ENCODE peak calls at places on chromosomes 11 and 22, in five cellular contexts. One of them, this sample, is unnamed.
A peak's percentile ranks its signal among the peaks of the same experiment; 100 is the strongest.

GRCh38 chr22:37517826-37518450 is 1.3 kb downstream of the CARD10 start:
- DNase-seq in skeletal muscle cell: no peak
- DNase-seq in kidney: peak; percentile 42
- DNase-seq in right lobe of liver: no peak
- DNase-seq in activated naive CD8-positive, alpha-beta T cell treated with anti-CD3 and anti-CD28 coated beads, Interleukin-2, amount 50 U/mL, for 24 hours: no peak
- DNase-seq in this sample: no peak

GRCh38 chr11:73257342-73258103 is 14.6 kb upstream of the P2RY6 start:
- DNase-seq in activated naive CD8-positive, alpha-beta T cell treated with anti-CD3 and anti-CD28 coated beads, Interleukin-2, amount 50 U/mL, for 24 hours: no peak
- DNase-seq in kidney: peak; percentile 95
- DNase-seq in right lobe of liver: peak; percentile 47
- DNase-seq in skeletal muscle cell: peak; percentile 73
- DNase-seq in this sample: no peak

GRCh38 chr11:128564642-128565245 is 22.6 kb downstream of the ETS1 start:
- DNase-seq in right lobe of liver: no peak
- DNase-seq in kidney: no peak
- DNase-seq in skeletal muscle cell: no peak
- DNase-seq in activated naive CD8-positive, alpha-beta T cell treated with anti-CD3 and anti-CD28 coated beads, Interleukin-2, amount 50 U/mL, for 24 hours: no peak
- DNase-seq in this sample: no peak

GRCh38 chr22:20967697-20968201 is 694 bp downstream of the AIFM3 start:
- DNase-seq in kidney: no peak
- DNase-seq in skeletal muscle cell: no peak
- DNase-seq in right lobe of liver: no peak
- DNase-seq in activated naive CD8-positive, alpha-beta T cell treated with anti-CD3 and anti-CD28 coated beads, Interleukin-2, amount 50 U/mL, for 24 hours: no peak
- DNase-seq in this sample: no peak

GRCh38 chr22:20009582-20010306 is 6.9 kb downstream of the ARVCF start:
- DNase-seq in skeletal muscle cell: no peak
- DNase-seq in activated naive CD8-positive, alpha-beta T cell treated with anti-CD3 and anti-CD28 coated beads, Interleukin-2, amount 50 U/mL, for 24 hours: no peak
- DNase-seq in kidney: peak; percentile 39
- DNase-seq in right lobe of liver: no peak
- DNase-seq in this sample: no peak

GRCh38 chr22:38696606-38697005 is 4.1 kb downstream of the JOSD1 start:
- DNase-seq in right lobe of liver: no peak
- DNase-seq in activated naive CD8-positive, alpha-beta T cell treated with anti-CD3 and anti-CD28 coated beads, Interleukin-2, amount 50 U/mL, for 24 hours: peak; percentile 38
- DNase-seq in kidney: no peak
- DNase-seq in skeletal muscle cell: no peak
- DNase-seq in this sample: no peak

GRCh38 chr22:49753961-49754673 is 73.6 kb downstream of the BRD1 start:
- DNase-seq in right lobe of liver: no peak
- DNase-seq in skeletal muscle cell: no peak
- DNase-seq in kidney: no peak
- DNase-seq in activated naive CD8-positive, alpha-beta T cell treated with anti-CD3 and anti-CD28 coated beads, Interleukin-2, amount 50 U/mL, for 24 hours: no peak
- DNase-seq in this sample: peak; percentile 73

GRCh38 chr11:67275606-67276409 is 9.5 kb downstream of the GRK2 start:
- DNase-seq in kidney: peak; percentile 76
- DNase-seq in skeletal muscle cell: no peak
- DNase-seq in right lobe of liver: peak; percentile 46
- DNase-seq in activated naive CD8-positive, alpha-beta T cell treated with anti-CD3 and anti-CD28 coated beads, Interleukin-2, amount 50 U/mL, for 24 hours: no peak
- DNase-seq in this sample: no peak

GRCh38 chr11:8812438-8812837 is 98.6 kb upstream of the AKIP1 start:
- DNase-seq in kidney: peak; percentile 91
- DNase-seq in right lobe of liver: peak; percentile 73
- DNase-seq in skeletal muscle cell: no peak
- DNase-seq in activated naive CD8-positive, alpha-beta T cell treated with anti-CD3 and anti-CD28 coated beads, Interleukin-2, amount 50 U/mL, for 24 hours: no peak
- DNase-seq in this sample: no peak

GRCh38 chr11:2794947-2795346 is 90.6 kb downstream of the CDKN1C start:
- DNase-seq in skeletal muscle cell: no peak
- DNase-seq in activated naive CD8-positive, alpha-beta T cell treated with anti-CD3 and anti-CD28 coated beads, Interleukin-2, amount 50 U/mL, for 24 hours: no peak
- DNase-seq in right lobe of liver: peak; percentile 44
- DNase-seq in kidney: peak; percentile 50
- DNase-seq in this sample: no peak

GRCh38 chr11:57444362-57445074 is 15.8 kb upstream of the RTN4RL2 start:
- DNase-seq in skeletal muscle cell: no peak
- DNase-seq in right lobe of liver: no peak
- DNase-seq in kidney: no peak
- DNase-seq in activated naive CD8-positive, alpha-beta T cell treated with anti-CD3 and anti-CD28 coated beads, Interleukin-2, amount 50 U/mL, for 24 hours: no peak
- DNase-seq in this sample: no peak

GRCh38 chr22:19822301-19823117 is 32.2 kb downstream of the GNB1L start:
- DNase-seq in activated naive CD8-positive, alpha-beta T cell treated with anti-CD3 and anti-CD28 coated beads, Interleukin-2, amount 50 U/mL, for 24 hours: no peak
- DNase-seq in skeletal muscle cell: no peak
- DNase-seq in right lobe of liver: peak; percentile 87
- DNase-seq in kidney: no peak
- DNase-seq in this sample: no peak

GRCh38 chr11:27485930-27486773 is 13.6 kb upstream of the LGR4 start:
- DNase-seq in right lobe of liver: no peak
- DNase-seq in activated naive CD8-positive, alpha-beta T cell treated with anti-CD3 and anti-CD28 coated beads, Interleukin-2, amount 50 U/mL, for 24 hours: peak; percentile 22
- DNase-seq in skeletal muscle cell: no peak
- DNase-seq in kidney: no peak
- DNase-seq in this sample: peak; percentile 59

GRCh38 chr22:20093437-20093836 is 13.4 kb downstream of the DGCR8 start:
- DNase-seq in kidney: peak; percentile 26
- DNase-seq in skeletal muscle cell: no peak
- DNase-seq in activated naive CD8-positive, alpha-beta T cell treated with anti-CD3 and anti-CD28 coated beads, Interleukin-2, amount 50 U/mL, for 24 hours: no peak
- DNase-seq in right lobe of liver: peak; percentile 97
- DNase-seq in this sample: no peak

GRCh38 chr11:6817668-6818067 is 18.2 kb upstream of the OR6A2 start:
- DNase-seq in kidney: no peak
- DNase-seq in right lobe of liver: no peak
- DNase-seq in skeletal muscle cell: no peak
- DNase-seq in activated naive CD8-positive, alpha-beta T cell treated with anti-CD3 and anti-CD28 coated beads, Interleukin-2, amount 50 U/mL, for 24 hours: no peak
- DNase-seq in this sample: no peak

GRCh38 chr22:32850591-32851517 is 49.3 kb downstream of the TIMP3 start:
- DNase-seq in right lobe of liver: peak; percentile 82
- DNase-seq in activated naive CD8-positive, alpha-beta T cell treated with anti-CD3 and anti-CD28 coated beads, Interleukin-2, amount 50 U/mL, for 24 hours: no peak
- DNase-seq in kidney: no peak
- DNase-seq in skeletal muscle cell: no peak
- DNase-seq in this sample: no peak

GRCh38 chr11:92750794-92751193 is 218.7 kb upstream of the MTNR1B start:
- DNase-seq in kidney: no peak
- DNase-seq in activated naive CD8-positive, alpha-beta T cell treated with anti-CD3 and anti-CD28 coated beads, Interleukin-2, amount 50 U/mL, for 24 hours: no peak
- DNase-seq in right lobe of liver: no peak
- DNase-seq in skeletal muscle cell: no peak
- DNase-seq in this sample: no peak

GRCh38 chr22:43274595-43275240 is 68.5 kb downstream of the SCUBE1 start:
- DNase-seq in skeletal muscle cell: no peak
- DNase-seq in activated naive CD8-positive, alpha-beta T cell treated with anti-CD3 and anti-CD28 coated beads, Interleukin-2, amount 50 U/mL, for 24 hours: no peak
- DNase-seq in right lobe of liver: no peak
- DNase-seq in kidney: no peak
- DNase-seq in this sample: no peak

GRCh38 chr11:2763939-2764338 is 64.1 kb upstream of the KCNQ1OT1 start:
- DNase-seq in activated naive CD8-positive, alpha-beta T cell treated with anti-CD3 and anti-CD28 coated beads, Interleukin-2, amount 50 U/mL, for 24 hours: no peak
- DNase-seq in skeletal muscle cell: no peak
- DNase-seq in kidney: no peak
- DNase-seq in right lobe of liver: no peak
- DNase-seq in this sample: no peak

GRCh38 chr11:113874920-113875413 is 405 bp downstream of the USP28 start:
- DNase-seq in skeletal muscle cell: no peak
- DNase-seq in kidney: no peak
- DNase-seq in activated naive CD8-positive, alpha-beta T cell treated with anti-CD3 and anti-CD28 coated beads, Interleukin-2, amount 50 U/mL, for 24 hours: peak; percentile 60
- DNase-seq in right lobe of liver: no peak
- DNase-seq in this sample: no peak

GRCh38 chr11:63564056-63564784 is 1.0 kb upstream of the PLAAT2 start:
- DNase-seq in skeletal muscle cell: no peak
- DNase-seq in kidney: peak; percentile 90
- DNase-seq in right lobe of liver: no peak
- DNase-seq in activated naive CD8-positive, alpha-beta T cell treated with anti-CD3 and anti-CD28 coated beads, Interleukin-2, amount 50 U/mL, for 24 hours: no peak
- DNase-seq in this sample: peak; percentile 5

GRCh38 chr11:20458905-20459632 is 71.6 kb downstream of the PRMT3 start:
- DNase-seq in kidney: no peak
- DNase-seq in skeletal muscle cell: no peak
- DNase-seq in activated naive CD8-positive, alpha-beta T cell treated with anti-CD3 and anti-CD28 coated beads, Interleukin-2, amount 50 U/mL, for 24 hours: no peak
- DNase-seq in right lobe of liver: no peak
- DNase-seq in this sample: no peak

GRCh38 chr11:75625970-75626691 is 42.7 kb downstream of the MAP6 start:
- DNase-seq in skeletal muscle cell: peak; percentile 69
- DNase-seq in kidney: no peak
- DNase-seq in right lobe of liver: no peak
- DNase-seq in activated naive CD8-positive, alpha-beta T cell treated with anti-CD3 and anti-CD28 coated beads, Interleukin-2, amount 50 U/mL, for 24 hours: no peak
- DNase-seq in this sample: no peak

GRCh38 chr11:113984781-113985180 is 9.9 kb downstream of the HTR3A start:
- DNase-seq in kidney: no peak
- DNase-seq in skeletal muscle cell: no peak
- DNase-seq in activated naive CD8-positive, alpha-beta T cell treated with anti-CD3 and anti-CD28 coated beads, Interleukin-2, amount 50 U/mL, for 24 hours: no peak
- DNase-seq in right lobe of liver: no peak
- DNase-seq in this sample: no peak

GRCh38 chr22:24707477-24707816 is 67.1 kb downstream of the PIWIL3 start:
- DNase-seq in kidney: no peak
- DNase-seq in skeletal muscle cell: no peak
- DNase-seq in activated naive CD8-positive, alpha-beta T cell treated with anti-CD3 and anti-CD28 coated beads, Interleukin-2, amount 50 U/mL, for 24 hours: no peak
- DNase-seq in right lobe of liver: no peak
- DNase-seq in this sample: no peak

GRCh38 chr22:45673482-45674175 is 2.0 kb downstream of the ATXN10 start:
- DNase-seq in skeletal muscle cell: no peak
- DNase-seq in right lobe of liver: no peak
- DNase-seq in kidney: no peak
- DNase-seq in activated naive CD8-positive, alpha-beta T cell treated with anti-CD3 and anti-CD28 coated beads, Interleukin-2, amount 50 U/mL, for 24 hours: no peak
- DNase-seq in this sample: no peak

GRCh38 chr22:42887523-42888507 is 30.7 kb upstream of the ARFGAP3 start:
- DNase-seq in activated naive CD8-positive, alpha-beta T cell treated with anti-CD3 and anti-CD28 coated beads, Interleukin-2, amount 50 U/mL, for 24 hours: no peak
- DNase-seq in right lobe of liver: no peak
- DNase-seq in kidney: no peak
- DNase-seq in skeletal muscle cell: no peak
- DNase-seq in this sample: no peak

GRCh38 chr11:128759597-128759996 is 65.7 kb downstream of the FLI1 start:
- DNase-seq in kidney: no peak
- DNase-seq in skeletal muscle cell: no peak
- DNase-seq in activated naive CD8-positive, alpha-beta T cell treated with anti-CD3 and anti-CD28 coated beads, Interleukin-2, amount 50 U/mL, for 24 hours: no peak
- DNase-seq in right lobe of liver: no peak
- DNase-seq in this sample: no peak

GRCh38 chr11:121559812-121560211 is 107.0 kb upstream of the SORL1-AS1 start:
- DNase-seq in activated naive CD8-positive, alpha-beta T cell treated with anti-CD3 and anti-CD28 coated beads, Interleukin-2, amount 50 U/mL, for 24 hours: no peak
- DNase-seq in kidney: no peak
- DNase-seq in skeletal muscle cell: no peak
- DNase-seq in right lobe of liver: no peak
- DNase-seq in this sample: no peak

GRCh38 chr22:46000081-46001027 is 23.4 kb upstream of the WNT7B start:
- DNase-seq in skeletal muscle cell: no peak
- DNase-seq in kidney: peak; percentile 61
- DNase-seq in activated naive CD8-positive, alpha-beta T cell treated with anti-CD3 and anti-CD28 coated beads, Interleukin-2, amount 50 U/mL, for 24 hours: no peak
- DNase-seq in right lobe of liver: no peak
- DNase-seq in this sample: no peak

GRCh38 chr11:116062526-116063171 is 558.4 kb upstream of the CADM1 start:
- DNase-seq in kidney: no peak
- DNase-seq in right lobe of liver: no peak
- DNase-seq in skeletal muscle cell: no peak
- DNase-seq in activated naive CD8-positive, alpha-beta T cell treated with anti-CD3 and anti-CD28 coated beads, Interleukin-2, amount 50 U/mL, for 24 hours: no peak
- DNase-seq in this sample: peak; percentile 48

GRCh38 chr11:69330330-69330729 is 36.4 kb downstream of the MYEOV start:
- DNase-seq in right lobe of liver: no peak
- DNase-seq in activated naive CD8-positive, alpha-beta T cell treated with anti-CD3 and anti-CD28 coated beads, Interleukin-2, amount 50 U/mL, for 24 hours: no peak
- DNase-seq in kidney: no peak
- DNase-seq in skeletal muscle cell: no peak
- DNase-seq in this sample: no peak

GRCh38 chr11:8317164-8317563 is 53.5 kb upstream of the LMO1 start:
- DNase-seq in skeletal muscle cell: no peak
- DNase-seq in kidney: no peak
- DNase-seq in right lobe of liver: no peak
- DNase-seq in activated naive CD8-positive, alpha-beta T cell treated with anti-CD3 and anti-CD28 coated beads, Interleukin-2, amount 50 U/mL, for 24 hours: no peak
- DNase-seq in this sample: no peak

GRCh38 chr11:30203850-30204249 is 27.0 kb upstream of the FSHB start:
- DNase-seq in skeletal muscle cell: no peak
- DNase-seq in activated naive CD8-positive, alpha-beta T cell treated with anti-CD3 and anti-CD28 coated beads, Interleukin-2, amount 50 U/mL, for 24 hours: no peak
- DNase-seq in kidney: no peak
- DNase-seq in right lobe of liver: no peak
- DNase-seq in this sample: no peak

GRCh38 chr22:29814003-29814402 is 24.1 kb downstream of the ASCC2 start:
- DNase-seq in right lobe of liver: no peak
- DNase-seq in skeletal muscle cell: no peak
- DNase-seq in kidney: no peak
- DNase-seq in activated naive CD8-positive, alpha-beta T cell treated with anti-CD3 and anti-CD28 coated beads, Interleukin-2, amount 50 U/mL, for 24 hours: no peak
- DNase-seq in this sample: no peak

GRCh38 chr11:68362801-68363379 is 50.5 kb downstream of the LRP5 start:
- DNase-seq in kidney: no peak
- DNase-seq in activated naive CD8-positive, alpha-beta T cell treated with anti-CD3 and anti-CD28 coated beads, Interleukin-2, amount 50 U/mL, for 24 hours: no peak
- DNase-seq in right lobe of liver: no peak
- DNase-seq in skeletal muscle cell: no peak
- DNase-seq in this sample: no peak

GRCh38 chr11:102592634-102593581 is 32.2 kb downstream of the MMP20 start:
- DNase-seq in right lobe of liver: no peak
- DNase-seq in skeletal muscle cell: no peak
- DNase-seq in kidney: no peak
- DNase-seq in activated naive CD8-positive, alpha-beta T cell treated with anti-CD3 and anti-CD28 coated beads, Interleukin-2, amount 50 U/mL, for 24 hours: no peak
- DNase-seq in this sample: no peak

GRCh38 chr11:2458321-2458720 is 13.5 kb downstream of the KCNQ1 start:
- DNase-seq in kidney: no peak
- DNase-seq in right lobe of liver: no peak
- DNase-seq in skeletal muscle cell: no peak
- DNase-seq in activated naive CD8-positive, alpha-beta T cell treated with anti-CD3 and anti-CD28 coated beads, Interleukin-2, amount 50 U/mL, for 24 hours: no peak
- DNase-seq in this sample: no peak

GRCh38 chr11:134261626-134262488 is 8.5 kb downstream of the ACAD8 start:
- DNase-seq in activated naive CD8-positive, alpha-beta T cell treated with anti-CD3 and anti-CD28 coated beads, Interleukin-2, amount 50 U/mL, for 24 hours: peak; percentile 24
- DNase-seq in kidney: no peak
- DNase-seq in skeletal muscle cell: peak; percentile 27
- DNase-seq in right lobe of liver: no peak
- DNase-seq in this sample: peak; percentile 15